ENCODE peak calls at places on chromosomes 13 and 19, in five cellular contexts. H is neural progenitor cell, Y is GM23338, B is MM.1S, C is HCT116. N is an unnamed sample.

GRCh38 chr19:58229255-58229639 is 533 bp downstream of the ZNF544 start:
- DNase-seq in H (peak), Y (peak), B (no peak), C (no peak), N (peak)

GRCh38 chr13:108213946-108214345 is 1.4 kb downstream of the LIG4 start:
- DNase-seq in H (peak), Y (no peak), B (no peak), C (no peak), N (peak)

GRCh38 chr19:29909545-29909944 is 32.5 kb upstream of the URI1 start:
- DNase-seq in H (no peak), Y (no peak), B (no peak), C (no peak), N (no peak)

GRCh38 chr19:48975947-48976847 is 11.1 kb downstream of the FTL start:
- DNase-seq in H (peak), Y (peak), B (no peak), C (no peak), N (no peak)

GRCh38 chr13:106468207-106468606 is 67.3 kb downstream of the EFNB2 start:
- DNase-seq in H (no peak), Y (no peak), B (no peak), C (no peak), N (no peak)

GRCh38 chr19:55066107-55066709 is 3.3 kb upstream of the RDH13 start:
- DNase-seq in H (peak), Y (peak), B (no peak), C (no peak), N (peak)

GRCh38 chr13:112704634-112705145 is 14.9 kb downstream of the ATP11A start:
- DNase-seq in H (no peak), Y (no peak), B (no peak), C (no peak), N (no peak)

GRCh38 chr19:49331616-49332055 is 3.6 kb upstream of the CD37 start:
- DNase-seq in H (peak), Y (peak), B (peak), C (peak), N (peak)

GRCh38 chr13:60214213-60215079 is 50.7 kb upstream of the DIAPH3 start:
- DNase-seq in H (no peak), Y (no peak), B (no peak), C (no peak), N (no peak)

GRCh38 chr19:3471954-3472655 is 8.2 kb downstream of the SMIM24 start:
- DNase-seq in H (peak), Y (no peak), B (no peak), C (no peak), N (peak)

GRCh38 chr13:23201870-23202269 is 21.1 kb downstream of the SGCG start:
- DNase-seq in H (no peak), Y (no peak), B (no peak), C (no peak), N (no peak)

GRCh38 chr13:91946498-91947070 is 548.2 kb downstream of the GPC5 start:
- DNase-seq in H (peak), Y (peak), B (peak), C (no peak), N (peak)

GRCh38 chr13:32309312-32309711 is 5.9 kb downstream of the ZAR1L start:
- DNase-seq in H (no peak), Y (no peak), B (no peak), C (no peak), N (no peak)

GRCh38 chr13:46154136-46154854 is 27.7 kb downstream of the LCP1 start:
- DNase-seq in H (no peak), Y (no peak), B (no peak), C (no peak), N (no peak)

GRCh38 chr19:28242317-28242927 is 970.5 kb downstream of the UQCRFS1 start:
- DNase-seq in H (peak), Y (peak), B (peak), C (no peak), N (no peak)

GRCh38 chr19:54339646-54340358 is 840 bp upstream of the LILRA4 start:
- DNase-seq in H (no peak), Y (no peak), B (no peak), C (no peak), N (no peak)

GRCh38 chr19:3110126-3110825 is 16.1 kb downstream of the GNA11 start:
- DNase-seq in H (no peak), Y (no peak), B (no peak), C (no peak), N (no peak)

GRCh38 chr13:29991343-29991742 is 140.9 kb upstream of the UBL3 start:
- DNase-seq in H (no peak), Y (no peak), B (no peak), C (no peak), N (peak)

GRCh38 chr19:20660473-20660872 is 898 bp downstream of the ZNF626 start:
- DNase-seq in H (peak), Y (peak), B (no peak), C (no peak), N (no peak)

GRCh38 chr19:39971380-39971841 is 446 bp downstream of the PSMC4 start:
- DNase-seq in H (peak), Y (peak), B (peak), C (no peak), N (no peak)

GRCh38 chr13:113749507-113749906 is 9.5 kb upstream of the TMEM255B start:
- DNase-seq in H (no peak), Y (no peak), B (no peak), C (no peak), N (no peak)

GRCh38 chr19:49106648-49107135 is 7.5 kb upstream of the LIN7B start:
- DNase-seq in H (peak), Y (peak), B (peak), C (peak), N (peak)

GRCh38 chr13:26896986-26897668 is 136.5 kb upstream of the GPR12 start:
- DNase-seq in H (peak), Y (no peak), B (no peak), C (no peak), N (no peak)

GRCh38 chr13:64810701-64811258 is 2419.4 kb downstream of the PCDH9 start:
- DNase-seq in H (no peak), Y (no peak), B (no peak), C (no peak), N (peak)

GRCh38 chr13:104310861-104311260 is 1244.6 kb upstream of the SLC10A2 start:
- DNase-seq in H (no peak), Y (no peak), B (no peak), C (no peak), N (peak)

GRCh38 chr13:25738342-25738771 is 313.5 kb downstream of the SHISA2 start:
- DNase-seq in H (no peak), Y (no peak), B (no peak), C (no peak), N (no peak)

GRCh38 chr19:4196009-4196408 is 13.5 kb downstream of the ANKRD24 start:
- DNase-seq in H (no peak), Y (no peak), B (no peak), C (no peak), N (no peak)

GRCh38 chr19:49113762-49114629 is at the start of gene LIN7B:
- DNase-seq in H (peak), Y (peak), B (peak), C (peak), N (peak)

GRCh38 chr13:28531195-28531955 is 36.4 kb upstream of the FLT1 start:
- DNase-seq in H (peak), Y (peak), B (no peak), C (no peak), N (peak)

GRCh38 chr13:78160793-78161192 is 242.2 kb upstream of the EDNRB start:
- DNase-seq in H (no peak), Y (no peak), B (peak), C (no peak), N (peak)

GRCh38 chr13:27338816-27339215 is 68.2 kb downstream of the RASL11A start:
- DNase-seq in H (peak), Y (peak), B (no peak), C (peak), N (no peak)

GRCh38 chr19:39390460-39390758 is 497 bp downstream of the PAF1 start:
- DNase-seq in H (no peak), Y (no peak), B (peak), C (peak), N (peak)

GRCh38 chr19:17716309-17716929 is 2.9 kb upstream of the MAP1S start:
- DNase-seq in H (no peak), Y (peak), B (no peak), C (no peak), N (no peak)
- TF ChIP-seq CTCF in H (peak), Y (peak), B (peak), C (peak), N (peak)

GRCh38 chr13:80382576-80382975 is 41.6 kb upstream of the SPRY2 start:
- DNase-seq in H (no peak), Y (no peak), B (no peak), C (no peak), N (no peak)
- TF ChIP-seq EZH2phosphoT487 in H (no peak), Y (no peak), B (no peak), C (no peak), N (no peak)

GRCh38 chr13:87280139-87280538 is 391.0 kb upstream of the SLITRK5 start:
- DNase-seq in H (no peak), Y (peak), B (no peak), C (no peak), N (peak)
- TF ChIP-seq CTCF in H (peak), Y (peak), B (no peak), C (peak), N (peak)

DNA sequence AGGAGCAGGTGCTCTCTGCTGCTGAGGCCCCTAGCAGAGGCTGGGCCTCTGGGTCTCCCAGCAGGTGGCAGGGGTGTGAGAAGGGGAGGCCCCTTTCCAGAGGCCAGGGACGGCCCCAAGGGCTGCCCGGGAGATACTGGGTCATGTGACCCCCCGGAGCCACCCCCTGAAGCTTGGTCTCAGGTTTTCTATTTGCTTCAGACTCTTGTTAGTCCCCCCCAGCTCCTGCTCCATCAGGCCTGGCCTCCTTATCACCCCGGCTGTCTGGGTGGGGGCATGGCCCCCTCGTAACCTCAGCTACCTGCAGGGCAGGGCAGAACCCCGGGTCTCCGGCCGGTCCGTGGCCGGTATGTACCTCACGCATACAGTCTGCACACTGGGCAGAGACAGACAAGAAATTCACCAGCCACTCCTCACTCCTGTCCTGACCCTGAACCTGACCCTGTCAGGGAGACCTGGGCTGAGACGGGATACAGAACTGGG is 13.2 kb upstream of the TCF3 start:
- DNase-seq in H (no peak), Y (no peak), B (peak), C (no peak), N (no peak)
- TF ChIP-seq EZH2phosphoT487 in H (no peak), Y (no peak), B (no peak), C (no peak), N (no peak)

GRCh38 chr19:31292639-31293185 is 56.5 kb downstream of the TSHZ3 start:
- DNase-seq in H (no peak), Y (no peak), B (no peak), C (no peak), N (no peak)

GRCh38 chr19:31296741-31297390 is 52.4 kb downstream of the TSHZ3 start:
- DNase-seq in H (no peak), Y (no peak), B (no peak), C (no peak), N (no peak)

GRCh38 chr19:31297991-31298390 is 51.2 kb downstream of the TSHZ3 start:
- DNase-seq in H (no peak), Y (no peak), B (no peak), C (no peak), N (no peak)

GRCh38 chr19:31290926-31291590 is 58.2 kb downstream of the TSHZ3 start:
- DNase-seq in H (no peak), Y (no peak), B (no peak), C (no peak), N (no peak)

GRCh38 chr19:31294189-31294588 is 55.0 kb downstream of the TSHZ3 start:
- DNase-seq in H (no peak), Y (no peak), B (no peak), C (no peak), N (no peak)
- TF ChIP-seq CTCF in H (no peak), Y (no peak), B (no peak), C (no peak), N (no peak)

GRCh38 chr19:5801796-5802616 is 2.9 kb upstream of the NRTN start:
- DNase-seq in H (peak), Y (peak), B (no peak), C (no peak), N (no peak)
- TF ChIP-seq EZH2phosphoT487 in H (no peak), Y (no peak), B (no peak), C (no peak), N (no peak)

DNA sequence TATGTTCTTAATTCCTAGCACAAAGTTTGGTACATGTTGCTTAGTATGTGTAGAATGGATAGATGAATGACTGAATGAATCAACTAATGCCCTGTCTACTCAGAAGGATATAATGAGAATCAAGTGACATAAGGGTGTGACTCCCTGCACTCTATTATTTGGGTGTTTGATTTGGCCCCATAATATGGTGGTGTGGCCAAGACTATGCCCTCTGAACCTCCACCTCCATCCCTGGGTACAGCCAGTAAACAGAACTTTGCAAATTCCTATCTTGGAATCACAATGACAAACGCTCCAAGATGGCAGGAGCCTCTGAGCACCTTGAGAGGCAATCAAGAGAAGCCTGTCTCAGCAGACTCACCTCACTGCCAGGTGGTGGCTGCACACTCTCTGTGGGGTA is 74.1 kb upstream of the SERP2 start:
- DNase-seq in H (no peak), Y (no peak), B (no peak), C (no peak), N (no peak)
- TF ChIP-seq CTCF in H (no peak), Y (no peak), B (no peak), C (no peak), N (no peak)

GRCh38 chr13:31278874-31279273 is 79.1 kb downstream of the B3GLCT start:
- DNase-seq in H (no peak), Y (no peak), B (no peak), C (no peak), N (no peak)

GRCh38 chr13:31274345-31274870 is 74.6 kb downstream of the B3GLCT start:
- DNase-seq in H (no peak), Y (no peak), B (no peak), C (no peak), N (no peak)

GRCh38 chr13:31276386-31276785 is 76.6 kb downstream of the B3GLCT start:
- DNase-seq in H (no peak), Y (no peak), B (no peak), C (no peak), N (no peak)
- TF ChIP-seq EZH2phosphoT487 in H (no peak), Y (no peak), B (no peak), C (no peak), N (no peak)

GRCh38 chr19:42176990-42177685 is 40.3 kb downstream of the DEDD2 start:
- DNase-seq in H (peak), Y (peak), B (peak), C (peak), N (peak)
- TF ChIP-seq CTCF in H (peak), Y (no peak), B (peak), C (peak), N (no peak)

DNA sequence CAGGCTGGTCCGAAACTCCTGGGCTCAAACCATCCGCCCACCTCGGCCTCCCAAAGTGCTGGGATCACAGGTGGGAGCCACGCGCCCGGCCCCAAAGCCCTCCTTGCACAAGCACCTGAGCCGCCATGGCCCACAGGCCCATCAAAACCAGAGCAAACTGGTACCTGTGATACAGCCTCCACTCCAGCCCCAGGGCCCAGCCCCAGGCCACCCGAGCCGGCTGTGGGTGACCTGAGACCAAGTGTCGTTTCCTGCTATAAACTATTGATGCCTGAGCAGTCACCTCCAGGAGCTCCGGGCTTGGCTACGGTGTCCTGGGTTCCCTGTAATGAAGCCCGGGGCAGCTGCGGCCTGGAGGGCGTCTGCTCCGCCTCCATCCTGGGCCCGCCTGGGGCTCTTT is 9.7 kb upstream of the PTBP1 start:
- DNase-seq in H (no peak), Y (no peak), B (no peak), C (no peak), N (no peak)
- TF ChIP-seq EZH2phosphoT487 in H (no peak), Y (no peak), B (no peak), C (no peak), N (no peak)